ENCODE peak calls at places on chromosome 12, in five cellular contexts. V is heart left ventricle, I is HS-5, J is left colon, M is mesendoderm. S is an unnamed sample.

GRCh38 chr12:8157484-8158198 is 826 bp downstream of the ZNF705A start:
- DNase-seq in V (no peak), J (no peak), I (no peak), M (peak; percentile 6), S (no peak)

GRCh38 chr12:52627395-52628110 is 9.2 kb upstream of the KRT73 start:
- DNase-seq in M (no peak), J (no peak), I (no peak), V (no peak), S (no peak)

GRCh38 chr12:3047961-3048360 is 29.2 kb upstream of the TSPAN9 start:
- DNase-seq in V (peak; percentile 62), I (no peak), M (no peak), J (no peak), S (no peak)

GRCh38 chr12:106369624-106370346 is 12.2 kb downstream of the POLR3B start:
- DNase-seq in V (no peak), M (no peak), J (no peak), I (peak; percentile 68), S (peak; percentile 70)

GRCh38 chr12:10940389-10940788 is 1.3 kb upstream of the TAS2R14 start:
- DNase-seq in M (peak; percentile 84), J (no peak), V (no peak), I (peak; percentile 80), S (peak; percentile 71)

GRCh38 chr12:6852651-6853354 is 853 bp downstream of the USP5 start:
- DNase-seq in M (peak; percentile 86), J (peak; percentile 66), I (peak; percentile 49), V (no peak), S (peak; percentile 55)

GRCh38 chr12:14442221-14442881 is 76.9 kb downstream of the ATF7IP start:
- DNase-seq in I (no peak), V (no peak), J (no peak), M (no peak), S (no peak)

GRCh38 chr12:21541773-21542172 is 15.7 kb downstream of the SPX start:
- DNase-seq in J (no peak), M (no peak), V (no peak), I (no peak), S (no peak)

GRCh38 chr12:7075518-7075917 is 15.0 kb downstream of the C1S start:
- DNase-seq in J (no peak), V (no peak), M (no peak), I (no peak), S (no peak)

GRCh38 chr12:15049456-15050153 is 76.8 kb downstream of the PDE6H start:
- DNase-seq in I (no peak), M (no peak), V (no peak), J (no peak), S (no peak)

GRCh38 chr12:13146539-13146938 is 43.1 kb upstream of the GSG1 start:
- DNase-seq in M (no peak), I (no peak), V (no peak), J (no peak), S (no peak)

GRCh38 chr12:12486661-12487240 is 75.9 kb downstream of the DUSP16 start:
- DNase-seq in I (no peak), M (no peak), V (no peak), J (no peak), S (no peak)

GRCh38 chr12:113271853-113272561 is 50.7 kb downstream of the TPCN1 start:
- DNase-seq in J (peak; percentile 66), V (peak; percentile 88), I (peak; percentile 31), M (peak; percentile 51), S (peak; percentile 52)

GRCh38 chr12:119989619-119990381 is 764 bp downstream of the BICDL1 start:
- DNase-seq in I (no peak), V (peak; percentile 87), J (peak; percentile 70), M (peak; percentile 83), S (peak; percentile 61)

GRCh38 chr12:69647178-69647577 is 36.5 kb upstream of the LRRC10 start:
- DNase-seq in J (no peak), V (no peak), I (no peak), M (no peak), S (no peak)

GRCh38 chr12:56709759-56710376 is 15.2 kb downstream of the NACA start:
- DNase-seq in M (no peak), J (no peak), I (no peak), V (no peak), S (no peak)

GRCh38 chr12:111715242-111715641 is 29.4 kb downstream of the ACAD10 start:
- DNase-seq in I (no peak), V (peak; percentile 62), J (no peak), M (no peak), S (no peak)